ENCODE peak calls at places on chromosome 7, in five cellular contexts. One of them, this sample, is unnamed.
A peak's percentile ranks its signal among the peaks of the same experiment; 100 is the strongest.

GRCh38 chr7:127924874-127925273 is 106.4 kb downstream of the LRRC4 start:
- DNase-seq in GM13977: no peak
- DNase-seq in stimulated activated CD8-positive, alpha-beta memory T cell treated with anti-CD3 and anti-CD28 coated beads, Interleukin-2, amount 100 ng/mL, for 48 hours: no peak
- DNase-seq in AG08395: no peak
- DNase-seq in AG04450: no peak
- DNase-seq in this sample: no peak

GRCh38 chr7:18402488-18403183 is 92.9 kb upstream of the HDAC9 start:
- DNase-seq in GM13977: no peak
- DNase-seq in stimulated activated CD8-positive, alpha-beta memory T cell treated with anti-CD3 and anti-CD28 coated beads, Interleukin-2, amount 100 ng/mL, for 48 hours: no peak
- DNase-seq in AG08395: peak; percentile 16
- DNase-seq in AG04450: peak; percentile 48
- DNase-seq in this sample: no peak

GRCh38 chr7:7662527-7662926 is 22.0 kb downstream of the UMAD1 start:
- DNase-seq in GM13977: no peak
- DNase-seq in stimulated activated CD8-positive, alpha-beta memory T cell treated with anti-CD3 and anti-CD28 coated beads, Interleukin-2, amount 100 ng/mL, for 48 hours: no peak
- DNase-seq in AG08395: no peak
- DNase-seq in AG04450: no peak
- DNase-seq in this sample: no peak

GRCh38 chr7:156107957-156108356 is 295.7 kb upstream of the SHH start:
- DNase-seq in GM13977: no peak
- DNase-seq in stimulated activated CD8-positive, alpha-beta memory T cell treated with anti-CD3 and anti-CD28 coated beads, Interleukin-2, amount 100 ng/mL, for 48 hours: no peak
- DNase-seq in AG08395: no peak
- DNase-seq in AG04450: no peak
- DNase-seq in this sample: no peak

GRCh38 chr7:45156516-45157272 is 897 bp upstream of the RAMP3 start:
- DNase-seq in GM13977: no peak
- DNase-seq in stimulated activated CD8-positive, alpha-beta memory T cell treated with anti-CD3 and anti-CD28 coated beads, Interleukin-2, amount 100 ng/mL, for 48 hours: no peak
- DNase-seq in AG08395: no peak
- DNase-seq in AG04450: no peak
- DNase-seq in this sample: no peak

GRCh38 chr7:83101540-83101939 is 61.1 kb downstream of the PCLO start:
- DNase-seq in GM13977: no peak
- DNase-seq in stimulated activated CD8-positive, alpha-beta memory T cell treated with anti-CD3 and anti-CD28 coated beads, Interleukin-2, amount 100 ng/mL, for 48 hours: no peak
- DNase-seq in AG08395: no peak
- DNase-seq in AG04450: no peak
- DNase-seq in this sample: no peak

GRCh38 chr7:96121752-96122151 is 200.1 kb downstream of the SLC25A13 start:
- DNase-seq in GM13977: no peak
- DNase-seq in stimulated activated CD8-positive, alpha-beta memory T cell treated with anti-CD3 and anti-CD28 coated beads, Interleukin-2, amount 100 ng/mL, for 48 hours: no peak
- DNase-seq in AG08395: no peak
- DNase-seq in AG04450: no peak
- DNase-seq in this sample: no peak

GRCh38 chr7:22549667-22550513 is 49.9 kb upstream of the STEAP1B start:
- DNase-seq in GM13977: peak; percentile 55
- DNase-seq in stimulated activated CD8-positive, alpha-beta memory T cell treated with anti-CD3 and anti-CD28 coated beads, Interleukin-2, amount 100 ng/mL, for 48 hours: no peak
- DNase-seq in AG08395: no peak
- DNase-seq in AG04450: no peak
- DNase-seq in this sample: peak; percentile 52

GRCh38 chr7:29309041-29309860 is 114.7 kb downstream of the CHN2 start:
- DNase-seq in GM13977: no peak
- DNase-seq in stimulated activated CD8-positive, alpha-beta memory T cell treated with anti-CD3 and anti-CD28 coated beads, Interleukin-2, amount 100 ng/mL, for 48 hours: no peak
- DNase-seq in AG08395: no peak
- DNase-seq in AG04450: no peak
- DNase-seq in this sample: no peak

GRCh38 chr7:152674860-152675760 is 831 bp downstream of the XRCC2 start:
- DNase-seq in GM13977: no peak
- DNase-seq in stimulated activated CD8-positive, alpha-beta memory T cell treated with anti-CD3 and anti-CD28 coated beads, Interleukin-2, amount 100 ng/mL, for 48 hours: no peak
- DNase-seq in AG08395: no peak
- DNase-seq in AG04450: peak; percentile 3
- DNase-seq in this sample: no peak

GRCh38 chr7:150631084-150631824 is 931 bp downstream of the GIMAP6 start:
- DNase-seq in GM13977: no peak
- DNase-seq in stimulated activated CD8-positive, alpha-beta memory T cell treated with anti-CD3 and anti-CD28 coated beads, Interleukin-2, amount 100 ng/mL, for 48 hours: peak; percentile 24
- DNase-seq in AG08395: no peak
- DNase-seq in AG04450: no peak
- DNase-seq in this sample: no peak

This sample was measured in foreskin fibroblast.